ENCODE peak calls at places on chromosomes 12 and 14, in eight cellular contexts. One of them, this sample, is unnamed.
A peak's percentile ranks its signal among the peaks of the same experiment; 100 is the strongest.

GRCh38 chr12:84889818-84890217 is 22.8 kb downstream of the SLC6A15 start:
- DNase-seq in aorta: no peak
- DNase-seq in mucosa of descending colon: no peak
- DNase-seq in suprapubic skin: no peak
- DNase-seq in colonic mucosa: no peak
- DNase-seq in fibroblast of lung: no peak
- DNase-seq in tibial artery: no peak
- DNase-seq in CD8-positive, alpha-beta memory T cell: no peak
- DNase-seq in this sample: no peak

GRCh38 chr14:90839024-90839888 is 23.0 kb upstream of the TTC7B start:
- DNase-seq in fibroblast of lung: peak; percentile 33
- DNase-seq in CD8-positive, alpha-beta memory T cell: no peak
- DNase-seq in colonic mucosa: no peak
- DNase-seq in aorta: no peak
- DNase-seq in tibial artery: peak; percentile 81
- DNase-seq in mucosa of descending colon: no peak
- DNase-seq in suprapubic skin: no peak
- DNase-seq in this sample: no peak

GRCh38 chr12:8698132-8698829 is 490 bp downstream of the RIMKLB start:
- DNase-seq in CD8-positive, alpha-beta memory T cell: peak; percentile 48
- DNase-seq in mucosa of descending colon: peak; percentile 63
- DNase-seq in fibroblast of lung: peak; percentile 55
- DNase-seq in aorta: peak; percentile 92
- DNase-seq in suprapubic skin: peak; percentile 78
- DNase-seq in tibial artery: peak; percentile 87
- DNase-seq in colonic mucosa: peak; percentile 56
- DNase-seq in this sample: peak; percentile 22

GRCh38 chr12:99224237-99224636 is 423.3 kb upstream of the GARIN6 start:
- DNase-seq in CD8-positive, alpha-beta memory T cell: no peak
- DNase-seq in suprapubic skin: no peak
- DNase-seq in fibroblast of lung: no peak
- DNase-seq in colonic mucosa: no peak
- DNase-seq in tibial artery: no peak
- DNase-seq in aorta: no peak
- DNase-seq in mucosa of descending colon: no peak
- DNase-seq in this sample: no peak

GRCh38 chr14:80618751-80619329 is 322.7 kb downstream of the CEP128 start:
- DNase-seq in fibroblast of lung: no peak
- DNase-seq in tibial artery: no peak
- DNase-seq in CD8-positive, alpha-beta memory T cell: no peak
- DNase-seq in aorta: no peak
- DNase-seq in mucosa of descending colon: no peak
- DNase-seq in suprapubic skin: no peak
- DNase-seq in colonic mucosa: no peak
- DNase-seq in this sample: no peak

GRCh38 chr14:49882826-49883694 is 9.8 kb upstream of the ARF6 start:
- DNase-seq in fibroblast of lung: peak; percentile 22
- DNase-seq in mucosa of descending colon: no peak
- DNase-seq in aorta: no peak
- DNase-seq in tibial artery: no peak
- DNase-seq in colonic mucosa: peak; percentile 18
- DNase-seq in CD8-positive, alpha-beta memory T cell: no peak
- DNase-seq in suprapubic skin: no peak
- DNase-seq in this sample: no peak

GRCh38 chr14:24673534-24674203 is 39.7 kb upstream of the GZMB start:
- DNase-seq in colonic mucosa: no peak
- DNase-seq in CD8-positive, alpha-beta memory T cell: peak; percentile 57
- DNase-seq in tibial artery: no peak
- DNase-seq in mucosa of descending colon: no peak
- DNase-seq in fibroblast of lung: no peak
- DNase-seq in suprapubic skin: no peak
- DNase-seq in aorta: no peak
- DNase-seq in this sample: peak; percentile 47

GRCh38 chr12:27843714-27844245 is 63.7 kb upstream of the MANSC4 start:
- DNase-seq in colonic mucosa: no peak
- DNase-seq in CD8-positive, alpha-beta memory T cell: no peak
- DNase-seq in mucosa of descending colon: no peak
- DNase-seq in tibial artery: no peak
- DNase-seq in fibroblast of lung: peak; percentile 94
- DNase-seq in aorta: no peak
- DNase-seq in suprapubic skin: no peak
- DNase-seq in this sample: no peak

GRCh38 chr12:57389033-57389432 is 41.8 kb downstream of the R3HDM2 start:
- DNase-seq in aorta: no peak
- DNase-seq in suprapubic skin: no peak
- DNase-seq in mucosa of descending colon: no peak
- DNase-seq in CD8-positive, alpha-beta memory T cell: no peak
- DNase-seq in tibial artery: no peak
- DNase-seq in colonic mucosa: no peak
- DNase-seq in fibroblast of lung: peak; percentile 92
- DNase-seq in this sample: no peak

GRCh38 chr14:32588448-32589320 is 259.6 kb downstream of the AKAP6 start:
- DNase-seq in tibial artery: no peak
- DNase-seq in aorta: no peak
- DNase-seq in suprapubic skin: no peak
- DNase-seq in CD8-positive, alpha-beta memory T cell: no peak
- DNase-seq in fibroblast of lung: peak; percentile 55
- DNase-seq in mucosa of descending colon: no peak
- DNase-seq in colonic mucosa: no peak
- DNase-seq in this sample: peak; percentile 44

GRCh38 chr12:5494343-5494742 is 62.4 kb downstream of the NTF3 start:
- DNase-seq in colonic mucosa: no peak
- DNase-seq in tibial artery: no peak
- DNase-seq in mucosa of descending colon: no peak
- DNase-seq in CD8-positive, alpha-beta memory T cell: no peak
- DNase-seq in aorta: no peak
- DNase-seq in fibroblast of lung: no peak
- DNase-seq in suprapubic skin: peak; percentile 26
- DNase-seq in this sample: no peak

GRCh38 chr12:10395390-10395998 is 5.7 kb upstream of the KLRK1 start:
- DNase-seq in aorta: no peak
- DNase-seq in mucosa of descending colon: no peak
- DNase-seq in fibroblast of lung: peak; percentile 58
- DNase-seq in tibial artery: no peak
- DNase-seq in suprapubic skin: no peak
- DNase-seq in colonic mucosa: peak; percentile 68
- DNase-seq in CD8-positive, alpha-beta memory T cell: peak; percentile 84
- DNase-seq in this sample: no peak

GRCh38 chr14:59190372-59190771 is 1.9 kb downstream of the DAAM1 start:
- DNase-seq in tibial artery: no peak
- DNase-seq in aorta: no peak
- DNase-seq in CD8-positive, alpha-beta memory T cell: no peak
- DNase-seq in suprapubic skin: no peak
- DNase-seq in fibroblast of lung: no peak
- DNase-seq in colonic mucosa: peak; percentile 28
- DNase-seq in mucosa of descending colon: no peak
- DNase-seq in this sample: no peak

GRCh38 chr12:89893972-89894706 is 185.5 kb upstream of the ATP2B1 start:
- DNase-seq in CD8-positive, alpha-beta memory T cell: no peak
- DNase-seq in mucosa of descending colon: no peak
- DNase-seq in tibial artery: no peak
- DNase-seq in colonic mucosa: no peak
- DNase-seq in suprapubic skin: no peak
- DNase-seq in aorta: no peak
- DNase-seq in fibroblast of lung: peak; percentile 48
- DNase-seq in this sample: no peak

GRCh38 chr12:40336573-40337199 is 111.9 kb downstream of the LRRK2 start:
- DNase-seq in suprapubic skin: no peak
- DNase-seq in colonic mucosa: no peak
- DNase-seq in CD8-positive, alpha-beta memory T cell: no peak
- DNase-seq in aorta: no peak
- DNase-seq in fibroblast of lung: peak; percentile 4
- DNase-seq in mucosa of descending colon: no peak
- DNase-seq in tibial artery: no peak
- DNase-seq in this sample: no peak

GRCh38 chr14:101499080-101499479 is 62.2 kb upstream of the DIO3 start:
- DNase-seq in tibial artery: peak; percentile 58
- DNase-seq in mucosa of descending colon: no peak
- DNase-seq in suprapubic skin: no peak
- DNase-seq in fibroblast of lung: no peak
- DNase-seq in CD8-positive, alpha-beta memory T cell: no peak
- DNase-seq in aorta: peak; percentile 38
- DNase-seq in colonic mucosa: peak; percentile 7
- DNase-seq in this sample: no peak

GRCh38 chr14:80434574-80435321 is 223.4 kb upstream of the DIO2 start:
- DNase-seq in mucosa of descending colon: no peak
- DNase-seq in CD8-positive, alpha-beta memory T cell: no peak
- DNase-seq in tibial artery: no peak
- DNase-seq in suprapubic skin: no peak
- DNase-seq in colonic mucosa: no peak
- DNase-seq in aorta: no peak
- DNase-seq in fibroblast of lung: peak; percentile 36
- DNase-seq in this sample: no peak

GRCh38 chr14:42224053-42224888 is 617.6 kb downstream of the LRFN5 start:
- DNase-seq in fibroblast of lung: peak; percentile 47
- DNase-seq in aorta: no peak
- DNase-seq in suprapubic skin: peak; percentile 73
- DNase-seq in CD8-positive, alpha-beta memory T cell: no peak
- DNase-seq in mucosa of descending colon: peak; percentile 24
- DNase-seq in tibial artery: no peak
- DNase-seq in colonic mucosa: peak; percentile 68
- DNase-seq in this sample: no peak

DNA sequence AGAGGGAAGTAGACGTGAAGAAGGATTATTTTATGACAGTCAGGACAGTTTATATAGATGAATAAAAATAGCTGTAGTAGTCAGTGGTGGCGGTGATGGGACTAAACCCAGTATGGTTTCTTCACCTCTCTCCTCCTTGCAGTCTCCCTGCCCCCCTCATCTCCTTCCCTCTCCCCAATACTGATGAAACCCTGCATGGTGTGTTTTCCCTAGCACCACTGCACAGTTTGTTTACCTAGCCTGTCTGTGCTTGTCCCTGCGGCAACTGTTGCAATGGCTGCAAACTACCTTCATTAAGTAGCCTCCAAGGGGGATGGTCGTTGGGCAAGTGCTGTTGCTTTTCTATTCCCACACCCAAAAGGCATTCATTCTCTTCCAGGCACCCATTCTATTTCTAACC is 14.7 kb downstream of the PCBP2 start:
- DNase-seq in CD8-positive, alpha-beta memory T cell: no peak
- DNase-seq in suprapubic skin: no peak
- DNase-seq in colonic mucosa: no peak
- DNase-seq in aorta: no peak
- DNase-seq in fibroblast of lung: no peak
- DNase-seq in tibial artery: no peak
- DNase-seq in mucosa of descending colon: no peak
- DNase-seq in this sample: no peak
- H3K9me3 ChIP-seq in CD8-positive, alpha-beta memory T cell: no peaks in the 10 kb centered on the region
- H3K9me3 ChIP-seq in suprapubic skin: no peaks in the 10 kb centered on the region
- H3K9me3 ChIP-seq in colonic mucosa: no peaks in the 10 kb centered on the region
- H3K9me3 ChIP-seq in aorta: no peaks in the 10 kb centered on the region
- H3K9me3 ChIP-seq in fibroblast of lung: no peaks in the 10 kb centered on the region
- H3K9me3 ChIP-seq in tibial artery: no peaks in the 10 kb centered on the region
- H3K9me3 ChIP-seq in mucosa of descending colon: no peaks in the 10 kb centered on the region
- H3K9me3 ChIP-seq in this sample: no peaks in the 10 kb centered on the region

GRCh38 chr14:29782041-29782440 is 145.6 kb downstream of the PRKD1 start:
- DNase-seq in tibial artery: no peak
- DNase-seq in aorta: no peak
- DNase-seq in fibroblast of lung: no peak
- DNase-seq in colonic mucosa: no peak
- DNase-seq in CD8-positive, alpha-beta memory T cell: no peak
- DNase-seq in suprapubic skin: no peak
- DNase-seq in mucosa of descending colon: no peak
- DNase-seq in this sample: no peak
- H3K9me3 ChIP-seq in tibial artery: no peaks in the 10 kb centered on the region
- H3K9me3 ChIP-seq in aorta: peaks cover 1% of the 10 kb centered on the region
- H3K9me3 ChIP-seq in fibroblast of lung: no peaks in the 10 kb centered on the region
- H3K9me3 ChIP-seq in colonic mucosa: no peaks in the 10 kb centered on the region
- H3K9me3 ChIP-seq in CD8-positive, alpha-beta memory T cell: no peaks in the 10 kb centered on the region
- H3K9me3 ChIP-seq in suprapubic skin: peaks cover 6% of the 10 kb centered on the region
- H3K9me3 ChIP-seq in mucosa of descending colon: peaks cover 7% of the 10 kb centered on the region
- H3K9me3 ChIP-seq in this sample: peaks cover 7% of the 10 kb centered on the region

GRCh38 chr14:85531594-85532391 is 1.8 kb downstream of the FLRT2 start:
- DNase-seq in fibroblast of lung: peak; percentile 73
- DNase-seq in mucosa of descending colon: peak; percentile 43
- DNase-seq in suprapubic skin: peak; percentile 84
- DNase-seq in CD8-positive, alpha-beta memory T cell: no peak
- DNase-seq in colonic mucosa: peak; percentile 44
- DNase-seq in tibial artery: peak; percentile 85
- DNase-seq in aorta: peak; percentile 86
- DNase-seq in this sample: peak; percentile 8

GRCh38 chr14:85530626-85531025 is 682 bp downstream of the FLRT2 start:
- DNase-seq in suprapubic skin: no peak
- DNase-seq in mucosa of descending colon: no peak
- DNase-seq in tibial artery: no peak
- DNase-seq in aorta: no peak
- DNase-seq in CD8-positive, alpha-beta memory T cell: no peak
- DNase-seq in colonic mucosa: no peak
- DNase-seq in fibroblast of lung: no peak
- DNase-seq in this sample: no peak

GRCh38 chr14:85532570-85532969 is 2.6 kb downstream of the FLRT2 start:
- DNase-seq in mucosa of descending colon: no peak
- DNase-seq in fibroblast of lung: no peak
- DNase-seq in suprapubic skin: no peak
- DNase-seq in aorta: no peak
- DNase-seq in tibial artery: no peak
- DNase-seq in colonic mucosa: no peak
- DNase-seq in CD8-positive, alpha-beta memory T cell: no peak
- DNase-seq in this sample: no peak

GRCh38 chr14:85529803-85530574 is at the start of gene FLRT2:
- DNase-seq in suprapubic skin: peak; percentile 83
- DNase-seq in aorta: peak; percentile 85
- DNase-seq in colonic mucosa: peak; percentile 28
- DNase-seq in CD8-positive, alpha-beta memory T cell: no peak
- DNase-seq in tibial artery: peak; percentile 80
- DNase-seq in mucosa of descending colon: peak; percentile 31
- DNase-seq in fibroblast of lung: peak; percentile 55
- DNase-seq in this sample: no peak

GRCh38 chr14:85531141-85531593 is 1.2 kb downstream of the FLRT2 start:
- DNase-seq in CD8-positive, alpha-beta memory T cell: no peak
- DNase-seq in suprapubic skin: peak; percentile 78
- DNase-seq in aorta: peak; percentile 84
- DNase-seq in mucosa of descending colon: peak; percentile 28
- DNase-seq in fibroblast of lung: peak; percentile 70
- DNase-seq in colonic mucosa: peak; percentile 27
- DNase-seq in tibial artery: peak; percentile 73
- DNase-seq in this sample: no peak
- H3K9me3 ChIP-seq in CD8-positive, alpha-beta memory T cell: no peaks in the 10 kb centered on the region
- H3K9me3 ChIP-seq in suprapubic skin: no peaks in the 10 kb centered on the region
- H3K9me3 ChIP-seq in aorta: no peaks in the 10 kb centered on the region
- H3K9me3 ChIP-seq in mucosa of descending colon: no peaks in the 10 kb centered on the region
- H3K9me3 ChIP-seq in fibroblast of lung: no peaks in the 10 kb centered on the region
- H3K9me3 ChIP-seq in colonic mucosa: no peaks in the 10 kb centered on the region
- H3K9me3 ChIP-seq in tibial artery: no peaks in the 10 kb centered on the region
- H3K9me3 ChIP-seq in this sample: no peaks in the 10 kb centered on the region

GRCh38 chr12:12636641-12637040 is 25.0 kb downstream of the CREBL2 start:
- DNase-seq in colonic mucosa: no peak
- DNase-seq in suprapubic skin: no peak
- DNase-seq in tibial artery: no peak
- DNase-seq in CD8-positive, alpha-beta memory T cell: no peak
- DNase-seq in fibroblast of lung: no peak
- DNase-seq in aorta: no peak
- DNase-seq in mucosa of descending colon: no peak
- DNase-seq in this sample: no peak
- H3K9me3 ChIP-seq in colonic mucosa: no peaks in the 10 kb centered on the region
- H3K9me3 ChIP-seq in suprapubic skin: no peaks in the 10 kb centered on the region
- H3K9me3 ChIP-seq in tibial artery: no peaks in the 10 kb centered on the region
- H3K9me3 ChIP-seq in CD8-positive, alpha-beta memory T cell: no peaks in the 10 kb centered on the region
- H3K9me3 ChIP-seq in fibroblast of lung: no peaks in the 10 kb centered on the region
- H3K9me3 ChIP-seq in aorta: no peaks in the 10 kb centered on the region
- H3K9me3 ChIP-seq in mucosa of descending colon: peaks cover 15% of the 10 kb centered on the region
- H3K9me3 ChIP-seq in this sample: peaks cover 9% of the 10 kb centered on the region

This sample was measured in CD4-positive, CD25-positive, alpha-beta regulatory T cell.